ENCODE peak calls at places on chromosomes 12 and 14, in four cellular contexts. Z, H, G and T are unnamed samples.

GRCh38 chr12:65593206-65593833 is 231.0 kb upstream of the HMGA2 start:
- DNase-seq in Z (no peak), H (no peak), G (no peak), T (no peak)

GRCh38 chr12:11885261-11886038 is 185.3 kb upstream of the BCL2L14 start:
- DNase-seq in Z (no peak), H (no peak), G (no peak), T (no peak)

GRCh38 chr12:26821212-26821701 is 11.7 kb downstream of the ITPR2 start:
- DNase-seq in Z (no peak), H (no peak), G (no peak), T (no peak)

GRCh38 chr12:13390381-13390856 is 193.9 kb downstream of the EMP1 start:
- DNase-seq in Z (no peak), H (no peak), G (no peak), T (peak; percentile 92)

GRCh38 chr14:79199217-79199616 is 1012.1 kb downstream of the DIO2 start:
- DNase-seq in Z (no peak), H (no peak), G (no peak), T (no peak)

GRCh38 chr14:59189281-59189821 is 884 bp downstream of the DAAM1 start:
- DNase-seq in Z (peak; percentile 25), H (no peak), G (peak; percentile 28), T (no peak)

GRCh38 chr12:59596232-59597143 is 659 bp downstream of the SLC16A7 start:
- DNase-seq in Z (peak; percentile 77), H (peak; percentile 68), G (peak; percentile 87), T (peak; percentile 92)

GRCh38 chr14:21940887-21941855 is 267.6 kb upstream of the OR4E1 start:
- DNase-seq in Z (no peak), H (peak; percentile 13), G (peak; percentile 70), T (peak; percentile 37)

GRCh38 chr12:104494816-104495158 is 38.0 kb downstream of the CHST11 start:
- DNase-seq in Z (no peak), H (no peak), G (no peak), T (no peak)

GRCh38 chr14:97185186-97185585 is 388.0 kb downstream of the VRK1 start:
- DNase-seq in Z (no peak), H (no peak), G (peak; percentile 48), T (no peak)

GRCh38 chr12:66688836-66689439 is 10.1 kb upstream of the GRIP1 start:
- DNase-seq in Z (no peak), H (peak; percentile 10), G (peak; percentile 91), T (no peak)

GRCh38 chr12:52603314-52603713 is 2.1 kb upstream of the KRT72 start:
- DNase-seq in Z (no peak), H (no peak), G (no peak), T (no peak)

GRCh38 chr12:94761559-94761958 is 111.2 kb upstream of the TMCC3 start:
- DNase-seq in Z (no peak), H (no peak), G (no peak), T (no peak)

GRCh38 chr14:103629503-103630121 is 601 bp downstream of the KLC1 start:
- DNase-seq in Z (peak; percentile 28), H (peak; percentile 27), G (peak; percentile 73), T (peak; percentile 51)

GRCh38 chr12:96862326-96862725 is 44.7 kb upstream of the NEDD1 start:
- DNase-seq in Z (no peak), H (no peak), G (peak; percentile 11), T (no peak)

GRCh38 chr12:22409071-22409951 is 74.8 kb upstream of the ST8SIA1 start:
- DNase-seq in Z (peak; percentile 38), H (no peak), G (no peak), T (no peak)

DNA sequence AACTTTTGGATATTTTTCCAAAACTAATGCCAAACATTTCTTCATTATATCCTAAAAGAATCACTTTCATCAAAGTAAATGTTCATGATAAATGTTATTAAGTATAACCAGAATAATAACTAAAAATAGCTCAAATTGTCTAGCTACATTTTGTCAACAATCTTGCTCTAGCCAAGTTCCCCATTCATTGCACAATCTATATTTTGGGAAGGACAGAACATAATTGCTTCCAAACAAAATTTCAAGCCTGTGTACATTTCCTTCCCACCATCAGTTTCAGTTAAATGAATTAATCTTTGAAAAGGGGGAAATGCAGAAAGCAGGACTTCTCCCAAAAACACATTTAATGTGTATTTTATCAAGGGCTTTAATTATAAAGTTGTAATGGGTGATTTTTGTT is 98.0 kb upstream of the PLEKHG7 start:
- DNase-seq in Z (no peak), H (no peak), G (no peak), T (no peak)
- H3K4me3 ChIP-seq in Z (no peak overlapping the region), H (no peak overlapping the region), G (no peak overlapping the region), T (no peak overlapping the region)

GRCh38 chr12:56257491-56258067 is 605 bp downstream of the ANKRD52 start:
- DNase-seq in Z (no peak), H (no peak), G (peak; percentile 87), T (no peak)
- H3K27ac ChIP-seq in Z (peak overlapping the region; percentile 59), H (peak overlapping the region; percentile 71), G (peak overlapping the region; percentile 84), T (peak overlapping the region; percentile 79)

DNA sequence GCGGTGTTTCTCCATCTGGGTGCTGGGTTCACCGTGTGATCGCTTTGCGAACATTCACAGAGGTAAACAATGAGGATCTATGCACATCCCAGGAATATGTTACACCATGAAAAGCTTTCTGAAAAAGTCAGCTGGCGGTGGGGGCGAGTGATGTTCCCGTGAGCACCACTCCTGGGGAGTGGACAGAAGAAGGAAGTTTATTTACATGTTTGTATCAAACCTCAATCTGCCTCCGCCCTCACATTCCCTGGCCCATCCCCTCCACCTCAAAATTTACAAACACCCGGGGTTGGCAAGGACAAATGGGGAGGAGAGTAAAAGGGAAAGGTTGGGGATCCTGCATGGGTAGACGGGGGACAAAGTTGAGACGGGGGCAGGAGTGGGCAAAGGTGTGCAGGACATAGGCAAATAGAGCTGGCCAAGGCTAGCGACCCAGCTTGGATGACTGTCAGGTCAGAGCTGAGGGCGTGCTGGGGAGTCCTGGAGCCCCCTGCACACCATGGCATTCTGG is 6.9 kb downstream of the TNFRSF1A start:
- DNase-seq in Z (no peak), H (no peak), G (no peak), T (no peak)
- H3K4me3 ChIP-seq in Z (peak overlapping the region; percentile 91), H (peak overlapping the region; percentile 94), G (peak overlapping the region; percentile 43), T (peak overlapping the region; percentile 85)

GRCh38 chr12:47947273-47947672 is 16.1 kb upstream of the TMEM106C start:
- DNase-seq in Z (no peak), H (no peak), G (no peak), T (no peak)

GRCh38 chr12:47946413-47947107 is 16.8 kb upstream of the TMEM106C start:
- DNase-seq in Z (no peak), H (no peak), G (no peak), T (peak; percentile 63)

GRCh38 chr12:47943492-47944359 is 19.7 kb upstream of the TMEM106C start:
- DNase-seq in Z (no peak), H (no peak), G (no peak), T (peak; percentile 89)

GRCh38 chr12:47944685-47945340 is 18.6 kb upstream of the TMEM106C start:
- DNase-seq in Z (no peak), H (no peak), G (no peak), T (no peak)

GRCh38 chr12:47945341-47945728 is 18.1 kb upstream of the TMEM106C start:
- DNase-seq in Z (no peak), H (no peak), G (no peak), T (peak; percentile 61)
- H3K27ac ChIP-seq in Z (no peak overlapping the region), H (no peak overlapping the region), G (no peak overlapping the region), T (peak overlapping the region; percentile 69)

DNA sequence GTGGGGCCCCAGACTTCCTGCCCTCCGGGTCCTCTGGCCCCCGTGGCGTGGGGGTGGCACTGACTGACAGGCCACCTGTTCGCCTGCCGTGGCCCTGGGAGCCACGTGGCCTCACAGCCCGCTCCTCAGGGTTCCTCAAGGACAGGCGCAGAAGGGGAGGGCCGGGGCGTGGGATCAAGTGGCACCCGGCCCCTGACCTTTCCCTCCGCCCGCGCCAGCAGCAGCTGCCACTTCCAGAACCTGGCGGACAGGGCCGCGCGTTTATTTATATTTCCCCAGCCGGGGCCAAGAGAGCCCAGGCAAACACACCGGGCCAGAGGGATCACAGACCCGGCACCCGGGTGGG is 92.6 kb downstream of the RFLNA start:
- DNase-seq in Z (no peak), H (no peak), G (no peak), T (no peak)
- H3K4me3 ChIP-seq in Z (no peak overlapping the region), H (no peak overlapping the region), G (no peak overlapping the region), T (no peak overlapping the region)

DNA sequence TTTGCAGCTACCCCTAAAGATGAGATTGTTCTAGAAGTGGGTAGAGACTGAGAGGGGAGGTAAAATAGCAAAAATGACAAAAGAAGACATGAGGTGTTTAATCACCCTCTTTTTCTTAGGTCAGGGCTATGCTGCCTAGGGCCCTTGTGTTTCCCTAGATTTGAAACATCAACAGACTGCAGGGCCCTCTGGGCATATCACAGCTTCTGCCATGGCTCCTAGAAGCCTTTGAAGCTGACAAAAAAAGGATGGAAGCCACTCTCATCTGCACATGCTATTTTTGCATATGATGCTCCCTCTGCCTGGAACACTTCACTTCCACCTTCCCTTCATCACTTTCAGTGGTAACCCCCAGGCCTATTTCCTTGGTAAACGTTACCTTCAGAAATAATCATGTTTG is 68.1 kb downstream of the BTG1 start:
- DNase-seq in Z (no peak), H (no peak), G (no peak), T (no peak)
- H3K27ac ChIP-seq in Z (no peak overlapping the region), H (no peak overlapping the region), G (no peak overlapping the region), T (peak overlapping the region; percentile 55)

DNA sequence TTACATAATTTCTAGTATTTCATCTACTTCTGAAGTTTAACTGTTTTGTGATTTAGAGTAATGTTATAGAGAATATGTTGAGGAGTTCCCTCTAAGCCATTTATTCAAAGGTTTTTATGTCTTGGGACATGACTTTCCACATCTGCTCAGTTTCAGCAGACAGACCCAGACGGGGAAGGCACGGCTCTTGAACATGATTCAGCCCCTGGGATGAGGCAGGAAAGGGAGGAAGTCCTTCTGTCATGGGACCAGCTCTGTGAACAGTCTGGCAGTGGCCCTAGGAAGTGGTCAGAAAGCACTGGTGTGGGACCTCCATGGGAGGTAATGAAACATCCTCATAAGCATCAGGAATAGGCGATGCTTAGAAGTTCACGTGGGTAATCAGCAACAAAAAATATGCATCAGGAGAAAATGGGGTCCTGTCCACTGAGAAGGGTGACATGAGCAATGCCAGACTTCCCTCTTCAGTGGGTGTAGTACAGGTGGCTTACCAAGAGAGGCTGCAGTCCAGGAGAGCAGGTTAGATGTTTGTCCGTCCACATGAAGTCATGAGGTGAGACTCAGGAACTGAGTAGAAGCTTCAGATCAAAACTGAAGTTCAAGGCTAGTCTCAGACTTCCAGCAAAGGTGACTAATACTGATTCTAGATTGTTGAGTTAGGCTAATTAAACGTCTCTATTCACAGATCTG is 248.5 kb downstream of the IPO8 start:
- DNase-seq in Z (no peak), H (no peak), G (no peak), T (no peak)
- H3K4me3 ChIP-seq in Z (no peak overlapping the region), H (no peak overlapping the region), G (no peak overlapping the region), T (no peak overlapping the region)